ENCODE peak calls at places on chromosome 11, in five cellular contexts. V is B cell, D is mucosa of descending colon, I is lung, T is gastrocnemius medialis. J is an unnamed sample.
A peak's percentile ranks its signal among the peaks of the same experiment; 100 is the strongest.

GRCh38 chr11:34443136-34443535 is 4.4 kb downstream of the CAT start:
- DNase-seq in V (no peak), D (no peak), I (no peak), T (no peak), J (no peak)

GRCh38 chr11:106956887-106957505 is 61.3 kb downstream of the GUCY1A2 start:
- DNase-seq in V (no peak), D (no peak), I (no peak), T (no peak), J (no peak)

GRCh38 chr11:74206746-74207145 is 35.7 kb downstream of the PPME1 start:
- DNase-seq in V (no peak), D (no peak), I (no peak), T (no peak), J (no peak)

GRCh38 chr11:114083256-114084252 is 24.0 kb downstream of the ZBTB16 start:
- DNase-seq in V (peak; percentile 33), D (no peak), I (no peak), T (no peak), J (no peak)

GRCh38 chr11:128180446-128181089 is 406.8 kb downstream of the ETS1 start:
- DNase-seq in V (no peak), D (no peak), I (no peak), T (no peak), J (no peak)

GRCh38 chr11:78140392-78141077 is 1.1 kb upstream of the ALG8 start:
- DNase-seq in V (no peak), D (no peak), I (no peak), T (no peak), J (peak; percentile 39)

GRCh38 chr11:6371825-6372224 is 18.4 kb upstream of the SMPD1 start:
- DNase-seq in V (no peak), D (no peak), I (no peak), T (no peak), J (no peak)

GRCh38 chr11:80592546-80592945 is 1151.7 kb upstream of the TENM4 start:
- DNase-seq in V (no peak), D (no peak), I (no peak), T (no peak), J (no peak)

GRCh38 chr11:87359401-87359800 is 321.7 kb downstream of the TMEM135 start:
- DNase-seq in V (no peak), D (no peak), I (no peak), T (no peak), J (no peak)

GRCh38 chr11:2927851-2928604 is 1.2 kb downstream of the PHLDA2 start:
- DNase-seq in V (peak; percentile 46), D (peak; percentile 72), I (no peak), T (no peak), J (no peak)

GRCh38 chr11:20155683-20156279 is 4.5 kb downstream of the DBX1 start:
- DNase-seq in V (no peak), D (no peak), I (no peak), T (no peak), J (peak; percentile 26)

GRCh38 chr11:64092119-64092760 is 56.5 kb downstream of the FLRT1 start:
- DNase-seq in V (no peak), D (no peak), I (no peak), T (no peak), J (no peak)

GRCh38 chr11:16779436-16779835 is 41.0 kb downstream of the C11orf58 start:
- DNase-seq in V (no peak), D (peak; percentile 70), I (no peak), T (no peak), J (no peak)

GRCh38 chr11:9951714-9952275 is 287.9 kb downstream of the SWAP70 start:
- DNase-seq in V (no peak), D (no peak), I (no peak), T (no peak), J (no peak)

GRCh38 chr11:5666396-5666780 is 18.5 kb downstream of the TRIM5 start:
- DNase-seq in V (no peak), D (no peak), I (no peak), T (no peak), J (no peak)

GRCh38 chr11:16611395-16612233 is 126.8 kb upstream of the C11orf58 start:
- DNase-seq in V (peak; percentile 27), D (no peak), I (no peak), T (no peak), J (no peak)

GRCh38 chr11:123454060-123454651 is 24.1 kb downstream of the GRAMD1B start:
- DNase-seq in V (no peak), D (no peak), I (no peak), T (no peak), J (no peak)

GRCh38 chr11:93100211-93100610 is 97.6 kb downstream of the SLC36A4 start:
- DNase-seq in V (no peak), D (no peak), I (no peak), T (no peak), J (no peak)

GRCh38 chr11:35792846-35793192 is 130.2 kb downstream of the TRIM44 start:
- DNase-seq in V (no peak), D (no peak), I (no peak), T (no peak), J (no peak)

GRCh38 chr11:116701876-116702275 is 70.9 kb downstream of the BUD13 start:
- DNase-seq in V (no peak), D (no peak), I (no peak), T (no peak), J (no peak)

GRCh38 chr11:74417379-74417804 is 19.2 kb upstream of the PGM2L1 start:
- DNase-seq in V (no peak), D (no peak), I (peak; percentile 35), T (no peak), J (no peak)

GRCh38 chr11:34650528-34650927 is 29.6 kb downstream of the EHF start:
- DNase-seq in V (no peak), D (no peak), I (peak; percentile 65), T (no peak), J (peak; percentile 63)

GRCh38 chr11:123429851-123430735 is at the start of gene GRAMD1B:
- DNase-seq in V (peak; percentile 57), D (peak; percentile 71), I (peak; percentile 34), T (no peak), J (peak; percentile 82)

GRCh38 chr11:114116357-114116756 is 56.8 kb downstream of the ZBTB16 start:
- DNase-seq in V (no peak), D (no peak), I (no peak), T (no peak), J (no peak)

GRCh38 chr11:2522636-2523255 is 77.9 kb downstream of the KCNQ1 start:
- DNase-seq in V (peak; percentile 23), D (peak; percentile 18), I (no peak), T (peak; percentile 1), J (no peak)

GRCh38 chr11:45900916-45901617 is 6.0 kb downstream of the FREY1 start:
- DNase-seq in V (no peak), D (no peak), I (no peak), T (no peak), J (no peak)

GRCh38 chr11:61828629-61829407 is 718 bp downstream of the FADS2 start:
- DNase-seq in V (peak; percentile 80), D (no peak), I (peak; percentile 43), T (no peak), J (peak; percentile 81)
- TF ChIP-seq CTCF in V (peak; percentile 59), D (no peak), I (peak; percentile 25), T (no peak), J (peak; percentile 66)

GRCh38 chr11:77039491-77040400 is 5.5 kb downstream of the B3GNT6 start:
- DNase-seq in V (peak; percentile 62), D (peak; percentile 81), I (no peak), T (no peak), J (peak; percentile 65)
- TF ChIP-seq CTCF in V (peak; percentile 20), D (peak; percentile 15), I (no peak), T (peak; percentile 10), J (peak; percentile 47)

GRCh38 chr11:674406-674805 is 20.6 kb downstream of the DEAF1 start:
- DNase-seq in V (no peak), D (no peak), I (no peak), T (no peak), J (no peak)
- TF ChIP-seq CTCF in V (no peak), D (no peak), I (no peak), T (no peak), J (no peak)

GRCh38 chr11:18804621-18805020 is 13.0 kb upstream of the PTPN5 start:
- DNase-seq in V (no peak), D (no peak), I (no peak), T (no peak), J (no peak)

GRCh38 chr11:18802381-18803257 is 11.0 kb upstream of the PTPN5 start:
- DNase-seq in V (no peak), D (no peak), I (peak; percentile 36), T (no peak), J (peak; percentile 56)

GRCh38 chr11:18794956-18795355 is 3.4 kb upstream of the PTPN5 start:
- DNase-seq in V (no peak), D (no peak), I (no peak), T (no peak), J (no peak)

GRCh38 chr11:18798941-18799469 is 7.4 kb upstream of the PTPN5 start:
- DNase-seq in V (no peak), D (no peak), I (no peak), T (no peak), J (peak; percentile 4)
- TF ChIP-seq CTCF in V (no peak), D (no peak), I (no peak), T (no peak), J (no peak)

GRCh38 chr11:57546869-57547518 is 9.6 kb downstream of the SMTNL1 start:
- DNase-seq in V (no peak), D (no peak), I (no peak), T (no peak), J (peak; percentile 66)
- TF ChIP-seq CTCF in V (no peak), D (no peak), I (no peak), T (no peak), J (peak; percentile 20)

GRCh38 chr11:76670475-76671235 is at the start of gene LRRC32:
- DNase-seq in V (peak; percentile 55), D (peak; percentile 73), I (peak; percentile 55), T (peak; percentile 14), J (no peak)
- TF ChIP-seq CTCF in V (no peak), D (no peak), I (no peak), T (no peak), J (peak; percentile 14)

J was measured in GM13977.